ENCODE peak calls at places on chromosome 16, in eight cellular contexts. One of them, this sample, is unnamed.

GRCh38 chr16:67181346-67181745 is 2.4 kb downstream of the MATCAP1 start:
- DNase-seq in tibial nerve: peak; percentile 33
- DNase-seq in stomach: no peak
- DNase-seq in A549: no peak
- DNase-seq in suprapubic skin: no peak
- DNase-seq in HepG2: no peak
- DNase-seq in sigmoid colon: peak; percentile 86
- DNase-seq in K562: no peak
- DNase-seq in this sample: peak; percentile 82

GRCh38 chr16:50553182-50553710 is 5.0 kb downstream of the NKD1 start:
- DNase-seq in tibial nerve: no peak
- DNase-seq in stomach: no peak
- DNase-seq in A549: no peak
- DNase-seq in suprapubic skin: no peak
- DNase-seq in HepG2: no peak
- DNase-seq in sigmoid colon: no peak
- DNase-seq in K562: no peak
- DNase-seq in this sample: no peak

GRCh38 chr16:12749076-12749475 is 54.6 kb downstream of the CPPED1 start:
- DNase-seq in tibial nerve: no peak
- DNase-seq in stomach: no peak
- DNase-seq in A549: no peak
- DNase-seq in suprapubic skin: no peak
- DNase-seq in HepG2: no peak
- DNase-seq in sigmoid colon: no peak
- DNase-seq in K562: no peak
- DNase-seq in this sample: no peak

GRCh38 chr16:50114357-50115129 is 38.6 kb upstream of the TENT4B start:
- DNase-seq in tibial nerve: no peak
- DNase-seq in stomach: no peak
- DNase-seq in A549: no peak
- DNase-seq in suprapubic skin: no peak
- DNase-seq in HepG2: no peak
- DNase-seq in sigmoid colon: no peak
- DNase-seq in K562: no peak
- DNase-seq in this sample: no peak

GRCh38 chr16:23575834-23576233 is 18.3 kb downstream of the UBFD1 start:
- DNase-seq in tibial nerve: no peak
- DNase-seq in stomach: no peak
- DNase-seq in A549: no peak
- DNase-seq in suprapubic skin: no peak
- DNase-seq in HepG2: no peak
- DNase-seq in sigmoid colon: no peak
- DNase-seq in K562: no peak
- DNase-seq in this sample: no peak

GRCh38 chr16:53741546-53741945 is 37.6 kb downstream of the FTO start:
- DNase-seq in tibial nerve: no peak
- DNase-seq in stomach: no peak
- DNase-seq in A549: no peak
- DNase-seq in suprapubic skin: no peak
- DNase-seq in HepG2: no peak
- DNase-seq in sigmoid colon: no peak
- DNase-seq in K562: no peak
- DNase-seq in this sample: no peak

GRCh38 chr16:73026754-73027654 is 20.9 kb downstream of the ZFHX3 start:
- DNase-seq in tibial nerve: no peak
- DNase-seq in stomach: no peak
- DNase-seq in A549: no peak
- DNase-seq in suprapubic skin: no peak
- DNase-seq in HepG2: no peak
- DNase-seq in sigmoid colon: peak; percentile 44
- DNase-seq in K562: no peak
- DNase-seq in this sample: no peak

GRCh38 chr16:48105456-48105855 is 50.3 kb downstream of the ABCC12 start:
- DNase-seq in tibial nerve: no peak
- DNase-seq in stomach: no peak
- DNase-seq in A549: no peak
- DNase-seq in suprapubic skin: no peak
- DNase-seq in HepG2: no peak
- DNase-seq in sigmoid colon: no peak
- DNase-seq in K562: no peak
- DNase-seq in this sample: no peak

GRCh38 chr16:89322381-89323119 is 105.0 kb downstream of the ZNF778 start:
- DNase-seq in tibial nerve: no peak
- DNase-seq in stomach: no peak
- DNase-seq in A549: peak; percentile 60
- DNase-seq in suprapubic skin: no peak
- DNase-seq in HepG2: peak; percentile 74
- DNase-seq in sigmoid colon: peak; percentile 88
- DNase-seq in K562: peak; percentile 39
- DNase-seq in this sample: no peak

DNA sequence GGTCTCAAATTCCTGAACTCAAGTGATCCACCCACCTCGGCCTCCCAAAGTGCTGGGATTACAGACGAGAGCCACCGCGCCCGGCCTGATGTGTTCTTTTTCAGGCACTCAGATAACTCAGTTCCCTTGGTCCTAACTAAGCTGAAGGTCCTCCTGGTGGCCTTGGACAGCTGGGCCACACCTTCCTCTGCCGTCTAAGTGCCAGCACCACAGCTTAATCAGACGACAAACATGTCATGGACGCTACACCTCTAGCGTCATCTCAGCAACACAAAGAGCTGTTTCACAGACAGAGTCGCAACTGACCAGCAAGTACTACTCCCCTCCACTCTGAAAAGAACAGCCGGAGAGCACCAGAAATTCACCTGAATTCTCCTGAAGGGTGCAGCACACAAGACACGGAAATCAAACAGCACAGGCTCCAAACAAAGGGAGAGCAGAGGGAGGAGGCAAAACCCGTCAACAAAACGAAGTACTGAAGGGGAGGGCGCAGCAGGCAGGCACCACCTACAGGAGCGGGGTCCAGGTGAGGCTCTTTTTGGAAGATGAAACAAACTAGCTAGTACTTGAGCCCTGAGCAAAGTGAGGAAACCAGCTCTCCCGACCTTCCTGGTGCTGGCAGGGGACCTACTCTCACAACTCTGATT is 4.4 kb downstream of the TRAP1 start:
- DNase-seq in tibial nerve: no peak
- DNase-seq in stomach: peak; percentile 35
- DNase-seq in A549: no peak
- DNase-seq in suprapubic skin: no peak
- DNase-seq in HepG2: peak; percentile 66
- DNase-seq in sigmoid colon: no peak
- DNase-seq in K562: no peak
- DNase-seq in this sample: no peak
- H3K27ac ChIP-seq in tibial nerve: no peak overlapping the region
- H3K27ac ChIP-seq in stomach: peak overlapping the region; percentile 85
- H3K27ac ChIP-seq in A549: no peak overlapping the region
- H3K27ac ChIP-seq in suprapubic skin: peak overlapping the region; percentile 18
- H3K27ac ChIP-seq in HepG2: peak overlapping the region; percentile 70
- H3K27ac ChIP-seq in sigmoid colon: no peak overlapping the region
- H3K27ac ChIP-seq in K562: peak overlapping the region; percentile 5
- H3K27ac ChIP-seq in this sample: no peak overlapping the region

GRCh38 chr16:56851671-56852400 is 13.2 kb upstream of the SLC12A3 start:
- DNase-seq in tibial nerve: no peak
- DNase-seq in stomach: no peak
- DNase-seq in A549: peak; percentile 44
- DNase-seq in suprapubic skin: no peak
- DNase-seq in HepG2: peak; percentile 35
- DNase-seq in sigmoid colon: peak; percentile 47
- DNase-seq in K562: no peak
- DNase-seq in this sample: no peak
- TF ChIP-seq EP300 in tibial nerve: no peak
- TF ChIP-seq EP300 in stomach: no peak
- TF ChIP-seq EP300 in A549: no peak
- TF ChIP-seq EP300 in suprapubic skin: no peak
- TF ChIP-seq EP300 in HepG2: no peak
- TF ChIP-seq EP300 in sigmoid colon: no peak
- TF ChIP-seq EP300 in K562: no peak
- TF ChIP-seq EP300 in this sample: no peak

GRCh38 chr16:29645699-29646187 is 17.3 kb upstream of the SPN start:
- DNase-seq in tibial nerve: no peak
- DNase-seq in stomach: no peak
- DNase-seq in A549: peak; percentile 76
- DNase-seq in suprapubic skin: no peak
- DNase-seq in HepG2: peak; percentile 89
- DNase-seq in sigmoid colon: no peak
- DNase-seq in K562: peak; percentile 79
- DNase-seq in this sample: no peak
- TF ChIP-seq POLR2A in tibial nerve: no peak
- TF ChIP-seq POLR2A in stomach: no peak
- TF ChIP-seq POLR2A in A549: no peak
- TF ChIP-seq POLR2A in suprapubic skin: no peak
- TF ChIP-seq POLR2A in HepG2: peak; percentile 77
- TF ChIP-seq POLR2A in sigmoid colon: no peak
- TF ChIP-seq POLR2A in K562: no peak
- TF ChIP-seq POLR2A in this sample: no peak

DNA sequence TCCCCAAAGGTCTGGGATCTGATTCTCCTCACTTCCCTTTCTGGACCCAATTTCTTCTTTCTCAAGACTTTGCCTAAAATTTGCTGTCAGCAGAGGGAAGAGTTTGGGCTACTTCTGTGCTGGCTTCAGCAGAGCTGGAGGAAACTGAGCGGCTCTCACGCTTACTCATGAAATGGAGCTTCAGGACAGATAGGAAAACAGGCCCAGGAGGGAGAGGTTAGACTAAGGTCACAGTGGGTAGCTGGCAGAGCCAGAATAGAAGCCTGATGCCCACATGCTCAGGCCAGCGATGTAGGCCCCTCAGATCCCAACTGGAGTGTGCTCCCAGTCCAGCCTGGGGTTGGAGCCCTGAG is 593 bp downstream of the SLC38A7 start:
- DNase-seq in tibial nerve: no peak
- DNase-seq in stomach: no peak
- DNase-seq in A549: no peak
- DNase-seq in suprapubic skin: no peak
- DNase-seq in HepG2: no peak
- DNase-seq in sigmoid colon: peak; percentile 63
- DNase-seq in K562: no peak
- DNase-seq in this sample: no peak
- H3K27ac ChIP-seq in tibial nerve: peak overlapping the region; percentile 81
- H3K27ac ChIP-seq in stomach: peak overlapping the region; percentile 30
- H3K27ac ChIP-seq in A549: peak overlapping the region; percentile 95
- H3K27ac ChIP-seq in suprapubic skin: peak overlapping the region; percentile 64
- H3K27ac ChIP-seq in HepG2: peak overlapping the region; percentile 48
- H3K27ac ChIP-seq in sigmoid colon: peak overlapping the region; percentile 77
- H3K27ac ChIP-seq in K562: peak overlapping the region; percentile 50
- H3K27ac ChIP-seq in this sample: peak overlapping the region; percentile 39

GRCh38 chr16:9797306-9797705 is 384.9 kb downstream of the GRIN2A start:
- DNase-seq in tibial nerve: no peak
- DNase-seq in stomach: no peak
- DNase-seq in A549: peak; percentile 13
- DNase-seq in suprapubic skin: no peak
- DNase-seq in HepG2: peak; percentile 13
- DNase-seq in sigmoid colon: no peak
- DNase-seq in K562: no peak
- DNase-seq in this sample: no peak
- TF ChIP-seq EP300 in tibial nerve: no peak
- TF ChIP-seq EP300 in stomach: no peak
- TF ChIP-seq EP300 in A549: no peak
- TF ChIP-seq EP300 in suprapubic skin: no peak
- TF ChIP-seq EP300 in HepG2: no peak
- TF ChIP-seq EP300 in sigmoid colon: no peak
- TF ChIP-seq EP300 in K562: no peak
- TF ChIP-seq EP300 in this sample: no peak